ENCODE peak calls at places on chromosomes 16 and 17, in eight cellular contexts. Z is HCT116, E is K562, H is heart left ventricle, D is GM12878, O is A549, N is HepG2, C is IMR-90. F is an unnamed sample. For H3K4me1, the result is how much of the 10 kb centered on the place peaks cover.

GRCh38 chr17:67646472-67646871 is 71.3 kb upstream of the NOL11 start:
- ATAC-seq in Z (no peak), E (no peak), H (no peak), D (no peak), O (no peak), N (no peak), C (no peak), F (no peak)

GRCh38 chr17:32609085-32609484 is 122.3 kb downstream of the CDK5R1 start:
- ATAC-seq in Z (peak), E (no peak), H (peak), D (peak), O (peak), N (peak), C (no peak), F (no peak)

GRCh38 chr17:59761385-59762021 is 54.0 kb downstream of the VMP1 start:
- ATAC-seq in Z (peak), E (peak), H (no peak), D (peak), O (no peak), N (peak), C (peak), F (no peak)

GRCh38 chr17:4557626-4558310 is 2.6 kb upstream of the MYBBP1A start:
- ATAC-seq in Z (no peak), E (no peak), H (no peak), D (no peak), O (no peak), N (no peak), C (no peak), F (no peak)

GRCh38 chr16:25013751-25014499 is 1.2 kb downstream of the ARHGAP17 start:
- ATAC-seq in Z (no peak), E (no peak), H (no peak), D (peak), O (no peak), N (peak), C (no peak), F (no peak)

GRCh38 chr16:83247767-83248372 is 559.9 kb upstream of the HSBP1 start:
- ATAC-seq in Z (no peak), E (no peak), H (peak), D (no peak), O (no peak), N (no peak), C (no peak), F (no peak)

GRCh38 chr17:42210046-42210445 is 15.8 kb upstream of the GHDC start:
- ATAC-seq in Z (no peak), E (no peak), H (no peak), D (no peak), O (no peak), N (no peak), C (no peak), F (no peak)

GRCh38 chr17:5396612-5397011 is 22.9 kb downstream of the NUP88 start:
- ATAC-seq in Z (no peak), E (no peak), H (no peak), D (peak), O (no peak), N (no peak), C (no peak), F (no peak)

GRCh38 chr16:72658888-72659717 is 388.8 kb downstream of the ZFHX3 start:
- ATAC-seq in Z (no peak), E (no peak), H (no peak), D (peak), O (no peak), N (no peak), C (peak), F (no peak)

GRCh38 chr16:28105297-28105696 is 41.8 kb upstream of the GSG1L start:
- ATAC-seq in Z (no peak), E (no peak), H (no peak), D (no peak), O (no peak), N (no peak), C (no peak), F (no peak)

GRCh38 chr17:61267847-61268246 is 131.8 kb upstream of the TBX2 start:
- ATAC-seq in Z (no peak), E (no peak), H (no peak), D (no peak), O (no peak), N (no peak), C (no peak), F (no peak)

GRCh38 chr16:81834868-81835267 is 55.8 kb downstream of the PLCG2 start:
- ATAC-seq in Z (no peak), E (no peak), H (no peak), D (no peak), O (no peak), N (no peak), C (no peak), F (no peak)

GRCh38 chr17:66714046-66715023 is 120.6 kb upstream of the CACNG5 start:
- ATAC-seq in Z (no peak), E (no peak), H (peak), D (peak), O (no peak), N (no peak), C (no peak), F (no peak)

GRCh38 chr17:60066576-60066975 is 12.1 kb downstream of the HEATR6 start:
- ATAC-seq in Z (no peak), E (no peak), H (no peak), D (no peak), O (no peak), N (no peak), C (no peak), F (no peak)

GRCh38 chr16:4678596-4678995 is 14.8 kb upstream of the NUDT16L1 start:
- ATAC-seq in Z (no peak), E (no peak), H (no peak), D (no peak), O (no peak), N (no peak), C (no peak), F (no peak)

GRCh38 chr17:28295677-28296578 is 23.1 kb upstream of the TMEM97 start:
- ATAC-seq in Z (no peak), E (no peak), H (no peak), D (peak), O (no peak), N (no peak), C (no peak), F (no peak)

GRCh38 chr17:17183744-17184143 is 22.4 kb downstream of the PLD6 start:
- ATAC-seq in Z (no peak), E (no peak), H (peak), D (no peak), O (no peak), N (no peak), C (no peak), F (no peak)

GRCh38 chr16:53743149-53743566 is 39.2 kb downstream of the FTO start:
- ATAC-seq in Z (peak), E (peak), H (no peak), D (peak), O (peak), N (peak), C (no peak), F (no peak)

GRCh38 chr16:57042157-57043111 is 49.9 kb upstream of the CPNE2 start:
- ATAC-seq in Z (no peak), E (no peak), H (no peak), D (peak), O (no peak), N (no peak), C (no peak), F (no peak)

GRCh38 chr17:79674506-79675412 is 56.0 kb upstream of the ENPP7 start:
- ATAC-seq in Z (no peak), E (no peak), H (no peak), D (no peak), O (no peak), N (no peak), C (no peak), F (no peak)
- H3K4me1 ChIP-seq in Z (under half), E (under half), H (under half), D (under half), O (under half), N (under half), C (under half), F (under half)

GRCh38 chr17:14308965-14309879 is 8.3 kb downstream of the HS3ST3B1 start:
- ATAC-seq in Z (peak), E (peak), H (peak), D (no peak), O (peak), N (peak), C (peak), F (peak)
- TF ChIP-seq POLR2A in Z (no peak), E (peak), H (no peak), D (no peak), O (no peak), N (peak), C (no peak), F (peak)

DNA sequence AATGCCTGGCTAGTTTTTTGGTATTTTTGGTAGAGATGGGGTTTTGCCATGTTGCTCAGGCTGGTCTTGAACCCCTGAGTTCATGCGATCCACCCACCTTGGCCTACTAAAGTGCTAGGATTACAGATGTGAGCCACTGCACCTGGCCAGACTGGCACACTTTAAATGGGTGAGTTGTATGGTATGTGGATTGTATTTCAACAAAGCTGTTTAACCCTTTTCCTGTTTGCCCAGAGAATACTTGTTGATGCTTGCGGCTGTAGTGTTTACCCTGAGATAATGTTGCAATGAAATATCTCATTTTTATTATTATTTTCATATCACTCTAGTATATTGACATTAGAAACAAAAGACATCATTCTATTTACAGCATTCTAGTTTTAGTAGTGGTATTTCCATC is 17.1 kb upstream of the TMEM94 start:
- ATAC-seq in Z (no peak), E (no peak), H (no peak), D (no peak), O (no peak), N (no peak), C (no peak), F (no peak)
- H3K4me1 ChIP-seq in Z (under half), E (under half), H (under half), D (under half), O (under half), N (half or more), C (under half), F (under half)

GRCh38 chr16:12677472-12677871 is 126.2 kb downstream of the CPPED1 start:
- ATAC-seq in Z (no peak), E (no peak), H (no peak), D (no peak), O (no peak), N (no peak), C (no peak), F (no peak)
- TF ChIP-seq POLR2A in Z (no peak), E (no peak), H (no peak), D (no peak), O (no peak), N (no peak), C (no peak), F (no peak)

DNA sequence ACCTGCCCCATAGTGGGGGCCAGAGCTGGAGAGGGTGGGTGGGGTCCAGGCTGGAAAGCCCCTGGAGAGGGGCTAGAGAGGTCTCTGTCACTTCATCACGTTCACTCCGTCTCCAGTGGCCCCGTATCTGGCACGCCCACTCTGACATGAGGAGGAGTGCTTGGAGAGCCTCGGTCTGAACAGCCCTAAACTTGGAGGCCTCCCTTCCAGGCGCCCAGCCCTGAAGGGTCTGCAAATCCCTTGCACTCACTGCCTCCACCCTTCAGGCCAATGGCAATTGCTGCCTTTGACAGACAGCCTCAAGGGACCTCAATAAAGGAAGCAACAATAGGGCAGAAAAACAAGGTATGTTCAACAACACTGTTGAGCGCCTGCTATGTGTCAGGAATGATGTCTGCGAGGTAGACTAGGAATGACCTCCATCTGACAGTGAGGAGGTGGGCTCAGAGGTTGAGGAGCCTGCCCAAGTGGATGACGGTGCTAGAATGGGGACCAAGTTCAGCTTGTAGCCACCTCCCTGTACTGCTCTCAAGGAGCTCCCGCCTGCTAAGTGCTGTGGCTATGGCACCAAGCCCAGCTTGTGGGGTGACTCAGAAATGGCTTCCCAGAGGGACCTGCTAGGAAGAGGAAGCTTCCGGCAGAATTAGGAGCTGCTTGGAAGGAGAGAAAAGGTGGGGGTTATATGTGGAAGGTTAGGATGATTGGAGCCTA is 2.9 kb upstream of the EPX start:
- ATAC-seq in Z (peak), E (peak), H (peak), D (no peak), O (peak), N (no peak), C (peak), F (no peak)
- H3K4me1 ChIP-seq in Z (under half), E (under half), H (under half), D (under half), O (under half), N (under half), C (under half), F (under half)

GRCh38 chr17:74430385-74430705 is 1.5 kb upstream of the GPRC5C start:
- ATAC-seq in Z (no peak), E (no peak), H (no peak), D (no peak), O (no peak), N (no peak), C (no peak), F (no peak)

GRCh38 chr17:74429604-74430384 is 2.1 kb upstream of the GPRC5C start:
- ATAC-seq in Z (peak), E (peak), H (peak), D (peak), O (peak), N (peak), C (no peak), F (peak)

GRCh38 chr17:74431568-74432483 is at the start of gene GPRC5C:
- ATAC-seq in Z (peak), E (peak), H (peak), D (peak), O (peak), N (peak), C (no peak), F (peak)

GRCh38 chr17:74432484-74433391 is 850 bp downstream of the GPRC5C start:
- ATAC-seq in Z (no peak), E (no peak), H (no peak), D (no peak), O (no peak), N (no peak), C (no peak), F (no peak)

GRCh38 chr17:74430706-74431567 is 951 bp upstream of the GPRC5C start:
- ATAC-seq in Z (peak), E (peak), H (peak), D (peak), O (peak), N (peak), C (peak), F (peak)
- TF ChIP-seq POLR2A in Z (no peak), E (no peak), H (no peak), D (no peak), O (peak), N (peak), C (no peak), F (peak)